ENCODE peak calls at places on chromosomes 3 and 15, in four cellular contexts. Q is esophagus muscularis mucosa, C is stomach, N is right lobe of liver. O is an unnamed sample.
A peak's percentile ranks its signal among the peaks of the same experiment; 100 is the strongest.

GRCh38 chr3:8597515-8597853 is 47.1 kb downstream of the SSUH2 start:
- DNase-seq in Q (no peak), N (no peak), C (no peak), O (no peak)

GRCh38 chr3:51819709-51820406 is 40.8 kb upstream of the IQCF6 start:
- DNase-seq in N (no peak), C (no peak), Q (peak; percentile 87), O (no peak)

GRCh38 chr3:53547327-53547726 is 52.9 kb downstream of the CACNA1D start:
- DNase-seq in N (no peak), Q (peak; percentile 53), C (no peak), O (no peak)

GRCh38 chr3:158434412-158435038 is 136.5 kb upstream of the MLF1 start:
- DNase-seq in C (peak; percentile 56), Q (no peak), N (no peak), O (peak; percentile 61)

GRCh38 chr15:75532413-75533250 is 46.5 kb downstream of the PTPN9 start:
- DNase-seq in Q (peak; percentile 94), C (peak; percentile 63), N (peak; percentile 66), O (peak; percentile 53)

GRCh38 chr3:189721873-189722665 is 90.9 kb downstream of the TP63 start:
- DNase-seq in C (no peak), Q (no peak), N (no peak), O (no peak)

GRCh38 chr3:14564741-14565140 is 24.6 kb upstream of the GRIP2 start:
- DNase-seq in Q (no peak), N (no peak), C (peak; percentile 64), O (no peak)

GRCh38 chr3:4981688-4982494 is 2.7 kb downstream of the BHLHE40 start:
- DNase-seq in N (no peak), Q (no peak), C (no peak), O (peak; percentile 81)

GRCh38 chr3:188286087-188286513 is 132.1 kb downstream of the LPP start:
- DNase-seq in C (no peak), N (no peak), Q (no peak), O (no peak)

GRCh38 chr3:155321418-155321817 is 27.9 kb upstream of the STRIT1 start:
- DNase-seq in N (no peak), Q (no peak), C (no peak), O (no peak)

GRCh38 chr15:50166216-50166615 is 15.8 kb upstream of the SLC27A2 start:
- DNase-seq in N (no peak), C (no peak), Q (no peak), O (no peak)

GRCh38 chr3:157136647-157137387 is 23.1 kb downstream of the CCNL1 start:
- DNase-seq in N (peak; percentile 86), Q (no peak), C (peak; percentile 67), O (peak; percentile 81)

GRCh38 chr3:195154111-195154791 is 116.7 kb downstream of the XXYLT1 start:
- DNase-seq in C (no peak), N (no peak), Q (no peak), O (no peak)

GRCh38 chr3:54830658-54831057 is 97.2 kb downstream of the LRTM1 start:
- DNase-seq in N (no peak), C (no peak), Q (no peak), O (no peak)

GRCh38 chr3:73600293-73600938 is 24.3 kb downstream of the PDZRN3 start:
- DNase-seq in N (no peak), C (no peak), Q (no peak), O (no peak)

GRCh38 chr3:171225101-171225674 is 198.7 kb upstream of the SLC2A2 start:
- DNase-seq in N (no peak), Q (no peak), C (no peak), O (no peak)

GRCh38 chr3:63954182-63954581 is 42.0 kb upstream of the SCAANT1 start:
- DNase-seq in N (no peak), C (no peak), Q (no peak), O (no peak)

GRCh38 chr15:25862087-25862468 is 1.0 kb downstream of the ATP10A start:
- DNase-seq in Q (no peak), N (no peak), C (no peak), O (no peak)

GRCh38 chr3:172279191-172279640 is 169.0 kb downstream of the GHSR start:
- DNase-seq in N (no peak), C (no peak), Q (no peak), O (no peak)

GRCh38 chr3:193585530-193585929 is 7.5 kb upstream of the OPA1 start:
- DNase-seq in N (no peak), C (no peak), Q (no peak), O (no peak)

GRCh38 chr3:123151251-123151705 is 50.5 kb upstream of the SEC22A start:
- DNase-seq in Q (no peak), N (no peak), C (no peak), O (no peak)

GRCh38 chr3:26590919-26591318 is 31.7 kb upstream of the LRRC3B start:
- DNase-seq in N (no peak), C (no peak), Q (no peak), O (no peak)

GRCh38 chr15:67157779-67158366 is 92.5 kb downstream of the SMAD3 start:
- DNase-seq in N (no peak), C (no peak), Q (no peak), O (no peak)

GRCh38 chr3:61531528-61531927 is 29.8 kb upstream of the PTPRG start:
- DNase-seq in Q (no peak), C (no peak), N (no peak), O (no peak)

GRCh38 chr3:99972380-99973104 is 141.8 kb downstream of the FILIP1L start:
- DNase-seq in N (no peak), Q (no peak), C (no peak), O (no peak)

GRCh38 chr15:101449471-101450425 is 39.8 kb downstream of the PCSK6 start:
- DNase-seq in Q (no peak), N (no peak), C (no peak), O (no peak)

GRCh38 chr15:40770147-40770721 is 454 bp downstream of the C15orf62 start:
- DNase-seq in N (no peak), Q (no peak), C (peak; percentile 59), O (no peak)

GRCh38 chr3:124277516-124277890 is 285.6 kb upstream of the ROPN1 start:
- DNase-seq in N (no peak), C (no peak), Q (no peak), O (peak; percentile 14)

GRCh38 chr3:108629974-108630373 is 40.5 kb downstream of the DZIP3 start:
- DNase-seq in C (no peak), Q (no peak), N (no peak), O (no peak)

GRCh38 chr15:64903331-64903950 is 8.3 kb upstream of the ANKDD1A start:
- DNase-seq in Q (no peak), C (no peak), N (peak; percentile 37), O (no peak)

GRCh38 chr3:171838218-171838720 is 4.9 kb upstream of the TMEM212 start:
- DNase-seq in Q (no peak), N (no peak), C (no peak), O (no peak)

GRCh38 chr3:135805752-135806151 is 159.8 kb upstream of the PPP2R3A start:
- DNase-seq in Q (peak; percentile 90), C (no peak), N (no peak), O (no peak)

GRCh38 chr15:44710236-44711088 is 661 bp downstream of the PATL2 start:
- DNase-seq in Q (no peak), C (peak; percentile 43), N (no peak), O (peak; percentile 22)

GRCh38 chr3:189225431-189225830 is 53.7 kb downstream of the TPRG1 start:
- DNase-seq in N (no peak), Q (no peak), C (no peak), O (no peak)

DNA sequence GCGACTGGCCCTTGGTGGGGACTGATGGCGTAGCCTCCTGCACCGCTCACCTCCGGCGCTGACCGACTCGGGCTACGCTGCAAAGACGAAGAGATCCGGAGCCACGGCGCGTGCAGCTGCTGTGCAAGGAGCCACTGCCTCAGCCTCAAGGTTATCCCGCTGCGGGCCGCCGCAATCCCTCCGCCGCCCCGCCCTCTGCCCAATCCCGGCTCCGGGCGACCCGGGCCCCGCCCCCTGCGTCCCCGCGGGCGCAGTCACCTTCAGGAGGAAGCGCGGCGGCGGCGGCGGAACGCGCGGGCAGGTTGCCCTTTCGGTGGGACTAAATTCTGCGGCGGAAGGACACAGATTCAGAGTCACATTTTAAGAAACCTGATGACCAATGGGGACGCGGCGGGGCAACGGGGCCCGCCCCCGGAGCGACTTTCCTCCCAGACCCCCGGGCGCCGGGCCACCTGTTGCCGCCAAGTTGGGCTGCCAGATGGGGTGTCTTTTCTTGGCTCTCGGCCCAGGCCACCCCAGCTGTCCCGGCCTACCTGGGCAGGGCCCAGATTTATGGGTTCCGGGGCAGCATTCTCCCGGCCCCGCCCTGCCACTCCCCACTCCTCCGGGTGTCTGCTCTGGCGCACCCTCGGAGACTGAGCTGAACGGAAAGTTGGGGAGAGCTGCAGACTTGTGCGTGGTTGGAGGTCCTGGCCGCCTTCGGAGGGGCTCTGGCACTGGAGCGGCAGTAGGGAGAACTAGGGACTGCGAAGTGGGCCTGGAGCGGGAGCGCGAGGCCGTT is at the start of gene PKM:
- DNase-seq in N (peak; percentile 94), Q (peak; percentile 99), C (peak; percentile 98), O (peak; percentile 97)
- TF ChIP-seq POLR2A in N (peak; percentile 94), Q (peak; percentile 97), C (peak; percentile 96), O (peak; percentile 98)

GRCh38 chr3:42532229-42532628 is 29.8 kb downstream of the VIPR1 start:
- DNase-seq in Q (no peak), C (no peak), N (no peak), O (no peak)
- H3K4me1 ChIP-seq in Q (peaks cover 4% of the 10 kb centered on the region), C (no peaks in the 10 kb centered on the region), N (no peaks in the 10 kb centered on the region), O (no peaks in the 10 kb centered on the region)

DNA sequence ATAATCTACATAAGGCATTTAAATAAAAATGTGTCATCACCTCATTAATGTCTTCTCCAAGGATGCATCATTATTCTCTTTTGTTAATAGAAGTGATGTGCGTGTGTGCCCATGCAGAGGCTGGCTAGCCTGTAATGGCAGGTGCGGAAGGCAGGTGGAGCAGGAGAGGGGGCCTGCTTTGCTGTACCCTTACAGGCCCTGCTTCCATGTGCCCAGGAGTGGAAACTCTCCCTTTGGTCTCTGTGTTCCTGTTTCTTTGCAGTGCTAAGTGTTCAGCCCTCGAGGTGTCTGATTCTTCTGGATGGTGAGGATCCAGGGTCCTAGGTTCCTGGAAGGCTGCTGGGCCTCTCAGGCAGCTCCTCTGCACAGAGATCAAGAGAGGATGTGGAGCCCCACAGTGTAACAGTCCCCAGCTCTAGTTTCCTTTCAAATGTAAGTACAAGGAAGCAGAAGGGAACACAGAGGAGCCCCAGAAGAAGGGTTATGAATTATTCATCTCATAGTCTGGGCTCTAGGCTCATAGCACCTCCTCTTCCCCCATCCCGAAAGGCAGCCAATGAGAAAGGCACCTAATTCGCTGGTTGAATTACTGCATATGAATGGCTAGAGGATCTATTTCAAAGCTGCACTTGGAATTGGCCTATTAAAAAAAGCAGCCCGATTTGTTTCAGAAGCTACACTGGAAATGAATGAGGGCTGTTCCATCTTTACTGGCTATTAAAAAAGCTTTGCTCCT is 39.1 kb upstream of the AGBL1 start:
- DNase-seq in N (no peak), C (no peak), Q (no peak), O (no peak)
- TF ChIP-seq CTCF in N (no peak), C (no peak), Q (no peak), O (no peak)

GRCh38 chr3:50156991-50157493 is 1.9 kb downstream of the SEMA3F start:
- DNase-seq in C (peak; percentile 57), Q (no peak), N (no peak), O (no peak)
- TF ChIP-seq POLR2A in C (no peak), Q (no peak), N (no peak), O (no peak)

GRCh38 chr3:134331811-134332199 is 42.4 kb downstream of the AMOTL2 start:
- DNase-seq in Q (no peak), C (no peak), N (no peak), O (no peak)
- H3K4me1 ChIP-seq in Q (peaks cover 97% of the 10 kb centered on the region), C (peaks cover 36% of the 10 kb centered on the region), N (no peaks in the 10 kb centered on the region), O (peaks cover 46% of the 10 kb centered on the region)